ENCODE peak calls at places on chromosomes 4 and X, in ten cellular contexts. Z is smooth muscle cell of the brain vasculature, W is adipocyte, I is GM23338, K is lower leg skin, E is Calu3, B is NCI-H1694 treated with DMSO at 0.1 percent for 48 hours, T is NCI-H69, H is NCI-H2029, M is PC-3. C is an unnamed sample.

GRCh38 chr4:184472540-184473264 is 1.6 kb downstream of the IRF2 start:
- DNase-seq in E (peak), W (peak), I (peak), Z (no peak), K (peak), H (peak), M (peak), B (no peak), T (peak), C (no peak)

GRCh38 chr4:154292589-154292988 is 199.0 kb downstream of the DCHS2 start:
- DNase-seq in E (peak), I (peak), T (no peak), K (no peak), M (no peak), W (no peak), B (no peak), H (no peak), Z (no peak), C (no peak)

GRCh38 chr4:11440481-11441181 is 11.9 kb upstream of the HS3ST1 start:
- DNase-seq in I (no peak), Z (no peak), E (no peak), H (no peak), B (no peak), K (no peak), T (no peak), W (no peak), M (no peak), C (no peak)

GRCh38 chrX:100319716-100320115 is 90.4 kb downstream of the PCDH19 start:
- DNase-seq in K (no peak), H (no peak), W (no peak), M (no peak), B (peak), T (peak), Z (no peak), I (no peak), E (no peak), C (no peak)

GRCh38 chrX:117096528-117096927 is 633.8 kb upstream of the CT83 start:
- DNase-seq in B (no peak), T (no peak), K (no peak), E (no peak), W (no peak), M (no peak), I (no peak), Z (no peak), H (no peak), C (no peak)

GRCh38 chrX:155148724-155149537 is 67.3 kb upstream of the VBP1 start:
- DNase-seq in B (peak), T (peak), M (peak), E (peak), I (peak), Z (no peak), K (no peak), W (peak), H (no peak), C (no peak)

GRCh38 chr4:95095352-95095974 is 337.7 kb downstream of the BMPR1B start:
- DNase-seq in Z (peak), W (peak), H (peak), T (peak), K (no peak), I (peak), E (peak), M (peak), B (no peak), C (no peak)

GRCh38 chr4:141329174-141329569 is 108.5 kb downstream of the ZNF330 start:
- DNase-seq in K (no peak), M (peak), H (no peak), E (no peak), I (no peak), T (no peak), B (no peak), Z (no peak), W (peak), C (peak)

GRCh38 chr4:15144249-15144966 is 142.1 kb downstream of the CPEB2 start:
- DNase-seq in I (no peak), Z (no peak), M (no peak), W (peak), T (peak), H (peak), E (no peak), B (no peak), K (no peak), C (no peak)

GRCh38 chrX:144494069-144494468 is 610.2 kb downstream of the UBE2NL start:
- DNase-seq in E (no peak), H (no peak), M (peak), T (peak), B (no peak), K (no peak), W (no peak), Z (no peak), I (no peak), C (no peak)

C was measured in SIG-M5.